ENCODE peak calls at places on chromosomes 16 and 17, in five cellular contexts. V is NCI-H446, N is cardiac fibroblast, Y is lung, B is NCI-H1105. W is an unnamed sample.

GRCh38 chr17:64063766-64064224 is 43.4 kb upstream of the ICAM2 start:
- DNase-seq in V (peak), Y (peak), N (peak), B (no peak), W (peak)

GRCh38 chr17:29107084-29107483 is 64.1 kb downstream of the PIPOX start:
- DNase-seq in V (no peak), B (no peak), Y (peak), N (no peak), W (no peak)

GRCh38 chr17:17628388-17629008 is 37.0 kb upstream of the PEMT start:
- DNase-seq in V (no peak), B (no peak), Y (no peak), N (no peak), W (no peak)

GRCh38 chr16:87702325-87702811 is 63.4 kb downstream of the KLHDC4 start:
- DNase-seq in B (no peak), N (peak), V (no peak), Y (no peak), W (no peak)

GRCh38 chr16:17227278-17227677 is 243.5 kb downstream of the XYLT1 start:
- DNase-seq in B (no peak), Y (no peak), N (no peak), V (no peak), W (no peak)

GRCh38 chr17:10034719-10035475 is 129.8 kb upstream of the RCVRN start:
- DNase-seq in B (no peak), V (no peak), N (no peak), Y (no peak), W (no peak)

GRCh38 chr17:29150191-29150590 is 30.0 kb downstream of the MYO18A start:
- DNase-seq in Y (no peak), N (no peak), B (no peak), V (no peak), W (no peak)

GRCh38 chr16:81784042-81784785 is 5.1 kb downstream of the PLCG2 start:
- DNase-seq in N (peak), B (no peak), Y (no peak), V (no peak), W (no peak)

GRCh38 chr17:78360371-78361226 is 722 bp upstream of the SOCS3 start:
- DNase-seq in N (peak), V (peak), B (peak), Y (peak), W (peak)

W was measured in mucosa of gallbladder.